ENCODE peak calls at places on chromosomes 4 and X, in four cellular contexts. U, I, Q and X are unnamed samples.

GRCh38 chrX:131778269-131779218 is 234.7 kb downstream of the OR13H1 start:
- DNase-seq in U (no peak), I (peak; percentile 9), Q (peak; percentile 88), X (no peak)

GRCh38 chrX:110989869-110990268 is 106.1 kb upstream of the PAK3 start:
- DNase-seq in Q (no peak), U (no peak), I (no peak), X (no peak)

GRCh38 chr4:54067163-54067562 is 2.8 kb upstream of the CHIC2 start:
- DNase-seq in U (no peak), I (peak; percentile 41), Q (peak; percentile 86), X (peak; percentile 71)

GRCh38 chr4:183017962-183018361 is 81.1 kb upstream of the WWC2 start:
- DNase-seq in U (no peak), I (no peak), Q (no peak), X (no peak)

GRCh38 chr4:150209140-150209829 is 131.0 kb downstream of the DCLK2 start:
- DNase-seq in Q (peak; percentile 65), I (no peak), U (peak; percentile 89), X (peak; percentile 45)

GRCh38 chrX:65273152-65273551 is 261.4 kb downstream of the LAS1L start:
- DNase-seq in Q (no peak), U (no peak), I (no peak), X (no peak)

GRCh38 chr4:1473718-1474117 is 67.5 kb upstream of the NKX1-1 start:
- DNase-seq in U (peak; percentile 61), Q (no peak), I (no peak), X (no peak)

GRCh38 chr4:167233523-167234387 is 539 bp downstream of the SPOCK3 start:
- DNase-seq in U (no peak), I (no peak), Q (no peak), X (no peak)

GRCh38 chr4:74206088-74206826 is 48.3 kb downstream of the MTHFD2L start:
- DNase-seq in Q (no peak), I (peak; percentile 56), U (no peak), X (no peak)

GRCh38 chr4:89446193-89446592 is 138.6 kb upstream of the GPRIN3 start:
- DNase-seq in I (no peak), Q (no peak), U (no peak), X (no peak)

GRCh38 chr4:2441393-2442174 is 22.8 kb downstream of the CFAP99 start:
- DNase-seq in I (no peak), Q (peak; percentile 63), U (no peak), X (peak; percentile 38)

GRCh38 chr4:70979445-70980008 is 13.9 kb upstream of the DCK start:
- DNase-seq in I (no peak), Q (no peak), U (no peak), X (no peak)

GRCh38 chrX:17500145-17500579 is 125.2 kb downstream of the NHS start:
- DNase-seq in U (no peak), Q (peak; percentile 54), I (peak; percentile 32), X (peak; percentile 93)

GRCh38 chr4:129248621-129249020 is 152.7 kb downstream of the C4orf33 start:
- DNase-seq in I (no peak), U (no peak), Q (no peak), X (no peak)

GRCh38 chr4:8702020-8702495 is 109.5 kb downstream of the CPZ start:
- DNase-seq in I (no peak), Q (no peak), U (no peak), X (no peak)

GRCh38 chr4:177293208-177294018 is 16.3 kb upstream of the NEIL3 start:
- DNase-seq in I (no peak), Q (no peak), U (no peak), X (no peak)

GRCh38 chrX:72129661-72130060 is 2.1 kb downstream of the RTL5 start:
- DNase-seq in U (no peak), Q (no peak), I (no peak), X (no peak)

GRCh38 chrX:72130156-72130761 is 1.5 kb downstream of the RTL5 start:
- DNase-seq in U (no peak), Q (no peak), I (no peak), X (no peak)

GRCh38 chrX:72130762-72131231 is 918 bp downstream of the RTL5 start:
- DNase-seq in U (peak; percentile 78), I (no peak), Q (no peak), X (no peak)

GRCh38 chrX:72132456-72132855 is 741 bp upstream of the RTL5 start:
- DNase-seq in I (no peak), U (no peak), Q (no peak), X (no peak)

GRCh38 chrX:72131317-72132294 is at the start of gene RTL5:
- DNase-seq in U (peak; percentile 94), I (peak; percentile 42), Q (peak; percentile 67), X (no peak)
- H3K36me3 ChIP-seq in U (no peaks in the 10 kb centered on the region), I (no peaks in the 10 kb centered on the region), Q (no peaks in the 10 kb centered on the region), X (no peaks in the 10 kb centered on the region)

DNA sequence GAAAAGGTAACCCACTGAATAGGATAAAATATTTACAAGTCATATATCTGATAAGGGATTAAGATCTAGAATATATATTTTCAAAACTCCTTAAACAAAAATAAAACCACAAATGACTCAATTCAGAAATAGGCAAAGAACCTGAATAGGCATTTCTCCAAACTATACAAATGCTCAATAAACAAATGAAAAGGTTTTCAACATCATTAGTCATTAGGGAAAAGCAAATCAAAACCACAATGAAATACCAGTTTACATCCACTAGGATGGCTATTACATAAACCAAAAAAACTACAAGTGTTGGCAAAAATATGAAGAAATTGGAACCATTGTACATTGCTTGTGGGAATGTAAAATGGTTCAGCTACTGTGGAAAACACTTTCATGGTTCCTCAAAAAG is 167.0 kb upstream of the GALNT7 start:
- DNase-seq in I (no peak), U (no peak), Q (no peak), X (peak; percentile 69)
- H3K36me3 ChIP-seq in I (no peaks in the 10 kb centered on the region), U (no peaks in the 10 kb centered on the region), Q (no peaks in the 10 kb centered on the region), X (no peaks in the 10 kb centered on the region)

GRCh38 chrX:47224266-47224895 is 5.9 kb downstream of the CDK16 start:
- DNase-seq in I (no peak), U (peak; percentile 66), Q (no peak), X (no peak)

GRCh38 chrX:47223476-47224250 is 5.2 kb downstream of the CDK16 start:
- DNase-seq in Q (no peak), U (peak; percentile 57), I (no peak), X (no peak)

GRCh38 chrX:47222776-47223350 is 4.4 kb downstream of the CDK16 start:
- DNase-seq in Q (no peak), U (peak; percentile 26), I (no peak), X (no peak)

GRCh38 chrX:47218920-47219815 is 687 bp downstream of the CDK16 start:
- DNase-seq in Q (peak; percentile 69), I (no peak), U (peak; percentile 85), X (peak; percentile 17)

GRCh38 chrX:47221756-47222155 is 3.3 kb downstream of the CDK16 start:
- DNase-seq in I (no peak), U (peak; percentile 31), Q (no peak), X (no peak)
- H3K36me3 ChIP-seq in I (peaks cover 2% of the 10 kb centered on the region), U (peaks cover 4% of the 10 kb centered on the region), Q (no peaks in the 10 kb centered on the region), X (no peaks in the 10 kb centered on the region)

DNA sequence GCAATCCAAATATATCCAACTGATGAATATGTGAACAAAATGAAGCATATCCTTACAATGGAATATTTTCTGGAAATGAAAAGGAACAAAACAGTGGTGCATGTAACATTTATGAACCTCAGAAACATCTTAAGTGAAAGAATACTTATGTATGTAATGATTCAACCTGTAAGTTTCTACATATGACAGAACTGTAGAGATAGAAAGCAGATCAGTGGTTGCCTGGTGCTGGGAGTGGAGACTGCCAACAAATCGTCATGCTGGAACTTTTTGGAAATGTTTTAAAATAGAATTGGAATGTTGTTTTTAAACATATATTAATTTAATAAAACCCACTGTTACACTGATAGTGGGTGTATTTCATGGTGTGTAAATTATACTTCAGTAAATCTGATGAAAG is 667.5 kb downstream of the RAPGEF2 start:
- DNase-seq in I (no peak), U (no peak), Q (no peak), X (no peak)
- H3K36me3 ChIP-seq in I (no peaks in the 10 kb centered on the region), U (no peaks in the 10 kb centered on the region), Q (no peaks in the 10 kb centered on the region), X (no peaks in the 10 kb centered on the region)

DNA sequence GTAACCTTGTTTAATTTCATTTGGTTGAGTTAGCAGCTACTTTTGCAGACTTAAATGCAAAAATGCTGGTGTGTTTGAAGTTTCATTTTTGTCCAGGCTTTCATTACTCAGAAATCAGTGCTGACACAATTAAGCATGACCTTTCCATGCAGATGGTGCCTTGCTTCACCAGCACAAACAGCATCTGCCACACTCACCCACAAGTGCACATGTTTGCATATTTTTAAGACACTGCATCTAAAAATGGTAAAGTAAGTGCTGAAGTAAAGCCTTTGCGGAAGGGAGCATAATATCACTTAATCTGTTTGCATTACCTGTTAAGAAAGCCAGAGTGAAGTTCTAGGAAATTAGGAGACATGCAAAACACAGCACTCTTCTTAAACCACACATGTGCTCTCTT is 7.3 kb upstream of the DAPP1 start:
- DNase-seq in U (no peak), Q (no peak), I (no peak), X (no peak)
- H3K36me3 ChIP-seq in U (no peaks in the 10 kb centered on the region), Q (no peaks in the 10 kb centered on the region), I (no peaks in the 10 kb centered on the region), X (no peaks in the 10 kb centered on the region)